ENCODE peak calls at places on chromosomes 11 and 22, in eight cellular contexts. F is stomach, R is body of pancreas, C is colonic mucosa, B is epithelial cell of proximal tubule, K is ovary, H is DND-41, M is H7. X is an unnamed sample.

GRCh38 chr22:36823177-36823839 is 6.5 kb upstream of the PVALB start:
- DNase-seq in F (no peak), R (no peak), C (no peak), B (no peak), K (no peak), H (no peak), M (peak; percentile 56), X (no peak)

GRCh38 chr22:49488943-49489342 is 338.7 kb downstream of the BRD1 start:
- DNase-seq in F (no peak), R (no peak), C (no peak), B (no peak), K (no peak), H (no peak), M (no peak), X (no peak)

GRCh38 chr11:1054143-1055108 is 17.9 kb upstream of the MUC6 start:
- DNase-seq in F (peak; percentile 66), R (no peak), C (peak; percentile 90), B (no peak), K (peak; percentile 32), H (no peak), M (peak; percentile 78), X (no peak)

GRCh38 chr11:111665779-111666178 is 63.5 kb downstream of the SIK2 start:
- DNase-seq in F (no peak), R (no peak), C (no peak), B (no peak), K (no peak), H (peak; percentile 42), M (peak; percentile 19), X (peak; percentile 53)

GRCh38 chr11:66268210-66268952 is at the start of gene RAB1B:
- DNase-seq in F (peak; percentile 100), R (peak; percentile 100), C (peak; percentile 100), B (peak; percentile 87), K (peak; percentile 100), H (peak; percentile 100), M (peak; percentile 99), X (peak; percentile 100)

GRCh38 chr22:40324468-40325305 is 21.6 kb upstream of the ADSL start:
- DNase-seq in F (peak; percentile 36), R (no peak), C (no peak), B (no peak), K (no peak), H (no peak), M (no peak), X (no peak)

GRCh38 chr11:64652586-64653387 is 61.8 kb downstream of the SLC22A12 start:
- DNase-seq in F (peak; percentile 81), R (peak; percentile 83), C (peak; percentile 84), B (no peak), K (peak; percentile 89), H (peak; percentile 83), M (peak; percentile 97), X (peak; percentile 79)

GRCh38 chr22:30167734-30168133 is 78.8 kb downstream of the LIF start:
- DNase-seq in F (no peak), R (no peak), C (no peak), B (no peak), K (no peak), H (no peak), M (no peak), X (no peak)

GRCh38 chr11:1870721-1871466 is 18.0 kb downstream of the LSP1 start:
- DNase-seq in F (no peak), R (peak; percentile 64), C (no peak), B (no peak), K (no peak), H (no peak), M (no peak), X (no peak)

GRCh38 chr11:11169715-11170351 is 183.2 kb downstream of the CSNK2A3 start:
- DNase-seq in F (no peak), R (no peak), C (no peak), B (no peak), K (no peak), H (no peak), M (no peak), X (no peak)

GRCh38 chr22:49512471-49512870 is 315.2 kb downstream of the BRD1 start:
- DNase-seq in F (no peak), R (no peak), C (no peak), B (no peak), K (no peak), H (no peak), M (no peak), X (no peak)

GRCh38 chr11:120539681-120540369 is 28.3 kb downstream of the GRIK4 start:
- DNase-seq in F (no peak), R (no peak), C (no peak), B (no peak), K (no peak), H (no peak), M (no peak), X (peak; percentile 31)

GRCh38 chr22:44797181-44797720 is 44.9 kb downstream of the ARHGAP8 start:
- DNase-seq in F (no peak), R (no peak), C (no peak), B (no peak), K (no peak), H (no peak), M (no peak), X (no peak)

GRCh38 chr11:19426022-19426718 is 185.4 kb upstream of the E2F8 start:
- DNase-seq in F (no peak), R (no peak), C (no peak), B (no peak), K (no peak), H (no peak), M (no peak), X (no peak)

GRCh38 chr11:19419813-19420212 is 179.1 kb upstream of the E2F8 start:
- DNase-seq in F (no peak), R (no peak), C (no peak), B (no peak), K (no peak), H (no peak), M (no peak), X (peak; percentile 90)

GRCh38 chr11:19421134-19421533 is 180.4 kb upstream of the E2F8 start:
- DNase-seq in F (no peak), R (no peak), C (no peak), B (no peak), K (no peak), H (no peak), M (no peak), X (no peak)

GRCh38 chr11:19419021-19419750 is 178.4 kb upstream of the E2F8 start:
- DNase-seq in F (no peak), R (no peak), C (no peak), B (no peak), K (no peak), H (no peak), M (no peak), X (peak; percentile 90)

DNA sequence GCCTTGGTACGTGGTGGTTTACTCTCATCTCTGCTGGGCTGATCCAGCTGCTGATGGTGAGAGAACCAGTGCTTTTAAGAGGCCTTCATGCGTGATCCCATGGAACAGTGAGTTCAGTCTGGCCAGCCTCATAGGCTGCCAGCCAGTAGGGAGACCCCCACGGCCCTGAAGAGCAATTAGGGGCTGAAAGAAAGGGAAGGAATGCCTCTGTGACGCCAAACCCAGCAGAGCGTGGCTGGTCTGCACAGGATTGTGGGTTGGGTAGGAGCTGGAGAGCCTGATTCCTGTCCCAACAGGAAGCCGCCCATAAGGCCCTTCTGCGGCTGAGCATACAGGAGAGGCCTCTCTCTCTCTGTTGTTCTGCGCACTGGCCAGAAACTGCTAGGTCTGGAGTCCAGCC is 181.5 kb upstream of the E2F8 start:
- DNase-seq in F (no peak), R (no peak), C (no peak), B (no peak), K (no peak), H (no peak), M (no peak), X (no peak)
- H3K4me3 ChIP-seq in F (no peak overlapping the region), R (no peak overlapping the region), C (no peak overlapping the region), B (no peak overlapping the region), K (no peak overlapping the region), H (no peak overlapping the region), M (no peak overlapping the region), X (no peak overlapping the region)

GRCh38 chr22:50529416-50530279 is at the start of gene TYMP:
- DNase-seq in F (peak; percentile 83), R (peak; percentile 44), C (peak; percentile 83), B (no peak), K (no peak), H (no peak), M (peak; percentile 87), X (no peak)
- H3K4me3 ChIP-seq in F (peak within 1 kb of the TSS; percentile 53), R (no peak within 1 kb of the TSS), C (peak within 1 kb of the TSS; percentile 55), B (peak within 1 kb of the TSS; percentile 82), K (peak within 1 kb of the TSS; percentile 37), H (no peak within 1 kb of the TSS), M (peak within 1 kb of the TSS; percentile 50), X (peak within 1 kb of the TSS; percentile 59)

GRCh38 chr11:113473983-113474361 is 1.2 kb downstream of the DRD2 start:
- DNase-seq in F (no peak), R (no peak), C (no peak), B (no peak), K (no peak), H (no peak), M (no peak), X (no peak)

GRCh38 chr11:113475160-113475761 is at the start of gene DRD2:
- DNase-seq in F (no peak), R (no peak), C (no peak), B (no peak), K (no peak), H (no peak), M (peak; percentile 93), X (peak; percentile 7)

GRCh38 chr11:113477321-113477720 is 2.1 kb upstream of the DRD2 start:
- DNase-seq in F (no peak), R (no peak), C (no peak), B (no peak), K (no peak), H (no peak), M (peak; percentile 79), X (no peak)

GRCh38 chr11:113476553-113476952 is 1.4 kb upstream of the DRD2 start:
- DNase-seq in F (no peak), R (no peak), C (no peak), B (no peak), K (no peak), H (no peak), M (no peak), X (no peak)

DNA sequence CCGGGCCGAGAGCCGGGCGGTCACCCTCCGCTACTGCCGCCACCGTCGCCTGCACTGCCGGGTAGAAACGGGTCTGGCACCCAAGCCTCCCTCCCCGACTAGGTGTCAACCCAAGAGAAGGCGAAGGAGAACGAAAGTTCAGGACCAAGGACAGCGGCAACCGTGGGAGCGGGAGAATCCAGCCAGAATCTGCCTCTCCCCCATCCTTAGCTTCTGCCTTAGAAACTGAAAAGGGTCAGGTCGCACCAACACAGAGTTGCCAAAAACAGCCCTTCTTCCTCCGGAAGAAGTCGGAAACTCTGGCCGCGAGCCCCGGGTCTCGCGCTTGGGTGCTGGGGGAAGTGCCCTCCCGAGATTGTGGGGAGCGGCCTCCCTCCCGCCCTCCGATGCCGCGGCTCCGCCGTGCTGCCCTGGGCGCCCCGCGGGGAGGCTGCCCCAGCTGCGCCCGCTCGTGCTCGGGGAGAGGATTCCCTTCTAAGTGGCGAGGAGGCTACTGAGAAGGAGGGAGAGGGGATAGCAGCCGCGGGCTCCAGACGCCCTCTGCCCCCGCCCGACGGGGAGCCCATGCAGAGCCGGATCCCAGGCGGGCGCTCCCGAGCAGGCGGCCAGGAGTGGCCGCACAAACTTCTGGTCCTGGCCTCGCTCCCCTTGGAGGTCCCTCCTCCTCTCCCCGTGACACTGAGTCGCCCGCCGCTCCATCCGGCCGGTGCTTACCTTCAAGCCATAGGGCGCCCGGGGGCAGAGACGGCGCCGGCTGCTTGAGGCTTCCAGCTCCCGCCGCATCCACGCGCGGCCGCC is 637 bp downstream of the DRD2 start:
- DNase-seq in F (peak; percentile 74), R (peak; percentile 76), C (peak; percentile 79), B (peak; percentile 6), K (peak; percentile 89), H (peak; percentile 56), M (peak; percentile 94), X (peak; percentile 84)
- H3K4me3 ChIP-seq in F (peak overlapping the region; percentile 18), R (no peak overlapping the region), C (no peak overlapping the region), B (no peak overlapping the region), K (no peak overlapping the region), H (no peak overlapping the region), M (peak overlapping the region; percentile 41), X (no peak overlapping the region)

GRCh38 chr11:118217575-118217974 is 7.2 kb downstream of the JAML start:
- DNase-seq in F (no peak), R (no peak), C (no peak), B (no peak), K (no peak), H (no peak), M (no peak), X (no peak)
- H3K4me3 ChIP-seq in F (no peak overlapping the region), R (no peak overlapping the region), C (no peak overlapping the region), B (no peak overlapping the region), K (no peak overlapping the region), H (no peak overlapping the region), M (no peak overlapping the region), X (no peak overlapping the region)